ENCODE peak calls at places on chromosome 11, in four cellular contexts. X is neuronal stem cell, V is GM23338, T is Peyer's patch. N is an unnamed sample. For H3K27me3, the result is how much of the 10 kb centered on the place peaks cover.

GRCh38 chr11:121886005-121886739 is 229.8 kb downstream of the BLID start:
- DNase-seq in X (no peak), V (no peak), T (no peak), N (peak)

GRCh38 chr11:64539711-64540420 is 51.2 kb upstream of the SLC22A12 start:
- DNase-seq in X (no peak), V (no peak), T (no peak), N (no peak)

GRCh38 chr11:14386895-14387480 is 28.0 kb upstream of the RRAS2 start:
- DNase-seq in X (peak), V (peak), T (no peak), N (peak)

GRCh38 chr11:35332524-35332923 is 86.8 kb downstream of the SLC1A2 start:
- DNase-seq in X (no peak), V (no peak), T (no peak), N (no peak)

GRCh38 chr11:121415861-121416260 is 36.3 kb upstream of the SORL1 start:
- DNase-seq in X (no peak), V (no peak), T (no peak), N (no peak)

GRCh38 chr11:128859563-128860441 is 7.3 kb downstream of the KCNJ1 start:
- DNase-seq in X (peak), V (peak), T (peak), N (peak)

GRCh38 chr11:119056397-119056999 is 507 bp downstream of the HYOU1 start:
- DNase-seq in X (peak), V (peak), T (peak), N (no peak)

GRCh38 chr11:85961930-85962363 is 106.8 kb downstream of the CCDC83 start:
- DNase-seq in X (no peak), V (no peak), T (no peak), N (no peak)

GRCh38 chr11:130725417-130726233 is 190.7 kb downstream of the SNX19 start:
- DNase-seq in X (no peak), V (no peak), T (no peak), N (no peak)

GRCh38 chr11:91100432-91100831 is 877.6 kb upstream of the CHORDC1 start:
- DNase-seq in X (no peak), V (no peak), T (no peak), N (no peak)

GRCh38 chr11:1854132-1854948 is 1.5 kb downstream of the LSP1 start:
- DNase-seq in X (no peak), V (no peak), T (peak), N (no peak)
- H3K27ac ChIP-seq in X (no peak), V (no peak), T (peak), N (no peak)

DNA sequence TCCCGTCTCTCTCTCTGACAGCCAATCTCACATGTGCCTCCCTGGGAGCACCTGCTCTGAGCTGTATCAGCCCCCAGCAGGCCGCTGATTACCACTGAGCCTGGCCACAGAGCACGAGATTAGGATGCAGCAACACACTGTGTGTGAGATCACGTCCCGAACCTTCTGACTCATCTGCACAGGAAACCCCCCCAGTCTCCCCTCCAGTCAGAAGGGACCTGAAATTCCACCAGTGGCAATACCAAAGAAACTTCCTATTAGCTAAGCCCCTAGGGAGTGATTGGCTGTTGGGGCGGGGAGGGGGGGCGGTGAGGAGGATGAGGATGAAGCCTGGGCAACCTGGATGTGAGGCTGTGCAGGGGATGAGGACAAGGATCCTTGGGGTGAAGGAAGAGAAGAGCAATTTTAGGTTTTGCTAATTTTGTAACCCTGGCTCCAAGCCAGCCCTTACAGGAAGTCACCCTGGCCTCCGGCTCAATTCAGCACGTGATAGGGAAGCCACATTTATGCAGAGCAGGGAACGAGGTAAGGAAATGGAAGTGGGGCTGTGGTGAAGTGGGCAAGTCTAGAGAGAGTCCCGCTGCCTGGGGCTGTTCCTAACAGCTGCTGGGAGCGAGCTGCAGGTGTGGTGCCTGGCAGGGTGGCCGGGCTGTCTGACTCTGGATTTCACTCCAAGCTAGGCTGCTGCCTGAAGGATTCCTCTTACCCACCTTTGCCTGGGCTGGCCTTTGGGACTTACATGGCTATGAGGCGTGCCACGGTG is 1.9 kb downstream of the SLC43A3 start:
- DNase-seq in X (no peak), V (no peak), T (peak), N (peak)
- H3K4me3 ChIP-seq in X (no peak), V (no peak), T (peak), N (no peak)

DNA sequence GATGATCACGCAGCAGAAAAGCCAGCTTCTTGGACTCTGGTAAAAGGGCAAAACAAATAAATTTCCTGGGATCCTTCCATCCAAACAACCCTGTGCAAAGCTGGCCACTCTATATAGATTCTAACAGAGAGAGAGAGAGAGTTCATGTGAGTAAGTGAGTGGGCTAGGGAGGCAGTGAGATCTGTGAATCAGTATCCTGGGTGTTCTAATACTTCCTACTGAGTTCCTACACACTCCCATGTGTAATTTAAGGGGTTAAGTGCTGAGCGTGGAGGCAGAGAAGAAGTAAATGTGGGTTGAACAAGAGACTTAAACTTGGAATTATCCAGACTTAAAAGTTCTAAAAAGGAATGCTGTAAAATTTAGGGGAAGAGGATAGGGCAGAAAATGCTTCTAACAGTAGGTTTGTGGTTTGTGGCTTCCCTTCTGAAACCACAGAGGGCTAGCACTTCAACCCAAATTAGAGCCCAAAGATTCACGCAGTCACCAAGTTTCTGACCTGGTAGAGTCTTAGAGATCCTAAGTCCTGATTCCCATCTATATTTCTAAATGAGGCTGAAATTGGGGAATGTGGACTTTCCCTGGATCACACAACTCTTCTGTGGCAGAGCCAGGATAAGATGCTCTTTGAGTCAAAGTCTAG is 413.9 kb downstream of the TENM4 start:
- DNase-seq in X (no peak), V (no peak), T (no peak), N (no peak)
- H3K27me3 ChIP-seq in X (under half), V (under half), T (under half), N (under half)

GRCh38 chr11:77402218-77402556 is 71.7 kb downstream of the PAK1 start:
- DNase-seq in X (no peak), V (peak), T (no peak), N (no peak)

GRCh38 chr11:77401486-77402217 is 72.2 kb downstream of the PAK1 start:
- DNase-seq in X (no peak), V (no peak), T (no peak), N (no peak)

GRCh38 chr11:77400775-77401469 is 73.0 kb downstream of the PAK1 start:
- DNase-seq in X (no peak), V (no peak), T (no peak), N (no peak)

GRCh38 chr11:77397631-77398030 is 76.3 kb downstream of the PAK1 start:
- DNase-seq in X (no peak), V (no peak), T (no peak), N (no peak)

GRCh38 chr11:77400306-77400705 is 73.6 kb downstream of the PAK1 start:
- DNase-seq in X (no peak), V (no peak), T (no peak), N (no peak)
- H3K27ac ChIP-seq in X (no peak), V (no peak), T (no peak), N (no peak)

GRCh38 chr11:18706330-18707243 is 8.0 kb downstream of the TMEM86A start:
- DNase-seq in X (no peak), V (peak), T (peak), N (peak)
- H3K4me3 ChIP-seq in X (no peak), V (peak), T (peak), N (peak)

DNA sequence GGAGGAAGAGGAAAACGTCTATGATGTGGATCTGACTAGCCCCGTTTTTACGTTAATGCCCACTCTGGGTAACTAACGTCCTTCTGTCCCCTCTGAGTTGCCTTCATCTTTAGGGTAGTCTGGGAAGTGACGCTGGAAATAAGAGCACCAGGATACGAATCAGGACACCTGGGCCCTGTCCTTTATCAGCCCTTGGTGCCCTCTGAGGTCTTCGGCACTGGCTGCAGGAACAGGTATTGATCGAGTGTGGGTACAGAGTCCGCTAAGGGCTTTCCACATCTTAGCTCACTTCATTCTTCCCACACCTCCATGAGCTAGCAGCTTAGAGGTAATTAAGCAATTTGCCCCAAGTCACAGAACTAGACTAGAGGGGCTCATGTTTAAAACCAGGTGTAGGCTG is 223.8 kb downstream of the DBX1 start:
- DNase-seq in X (no peak), V (no peak), T (no peak), N (no peak)
- H3K27me3 ChIP-seq in X (under half), V (under half), T (under half), N (under half)

DNA sequence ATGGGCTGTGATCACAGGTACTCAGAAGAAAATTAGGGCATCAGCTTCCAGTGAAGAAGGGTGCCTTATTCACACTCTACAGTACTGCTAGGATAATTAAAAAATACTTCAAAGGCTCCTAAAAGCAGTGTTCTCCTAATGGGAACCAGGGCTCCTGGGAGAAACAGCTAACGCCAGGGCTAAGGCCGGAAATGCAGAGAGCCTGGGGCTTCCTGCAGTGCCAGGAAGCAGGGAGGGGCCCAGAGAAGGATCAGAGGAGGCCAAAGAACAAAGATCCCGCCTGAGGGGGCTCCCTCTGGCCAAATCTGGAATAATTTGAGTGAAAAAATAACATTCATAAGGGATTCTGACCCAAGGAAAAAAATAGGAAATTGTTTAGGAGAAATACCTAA is 27.5 kb downstream of the TOLLIP start:
- DNase-seq in X (no peak), V (no peak), T (no peak), N (peak)
- H3K27ac ChIP-seq in X (no peak), V (no peak), T (no peak), N (no peak)

GRCh38 chr11:107969219-107969618 is 39.5 kb upstream of the CUL5 start:
- DNase-seq in X (no peak), V (peak), T (no peak), N (no peak)
- H3K4me3 ChIP-seq in X (no peak), V (no peak), T (no peak), N (no peak)

GRCh38 chr11:66725114-66725513 is 3.9 kb downstream of the SPTBN2 start:
- DNase-seq in X (no peak), V (no peak), T (no peak), N (no peak)

GRCh38 chr11:66720899-66721470 is 8.0 kb downstream of the SPTBN2 start:
- DNase-seq in X (no peak), V (no peak), T (no peak), N (no peak)

GRCh38 chr11:66721939-66722338 is 7.1 kb downstream of the SPTBN2 start:
- DNase-seq in X (no peak), V (no peak), T (no peak), N (no peak)

GRCh38 chr11:66723693-66724092 is 5.3 kb downstream of the SPTBN2 start:
- DNase-seq in X (no peak), V (no peak), T (no peak), N (no peak)

DNA sequence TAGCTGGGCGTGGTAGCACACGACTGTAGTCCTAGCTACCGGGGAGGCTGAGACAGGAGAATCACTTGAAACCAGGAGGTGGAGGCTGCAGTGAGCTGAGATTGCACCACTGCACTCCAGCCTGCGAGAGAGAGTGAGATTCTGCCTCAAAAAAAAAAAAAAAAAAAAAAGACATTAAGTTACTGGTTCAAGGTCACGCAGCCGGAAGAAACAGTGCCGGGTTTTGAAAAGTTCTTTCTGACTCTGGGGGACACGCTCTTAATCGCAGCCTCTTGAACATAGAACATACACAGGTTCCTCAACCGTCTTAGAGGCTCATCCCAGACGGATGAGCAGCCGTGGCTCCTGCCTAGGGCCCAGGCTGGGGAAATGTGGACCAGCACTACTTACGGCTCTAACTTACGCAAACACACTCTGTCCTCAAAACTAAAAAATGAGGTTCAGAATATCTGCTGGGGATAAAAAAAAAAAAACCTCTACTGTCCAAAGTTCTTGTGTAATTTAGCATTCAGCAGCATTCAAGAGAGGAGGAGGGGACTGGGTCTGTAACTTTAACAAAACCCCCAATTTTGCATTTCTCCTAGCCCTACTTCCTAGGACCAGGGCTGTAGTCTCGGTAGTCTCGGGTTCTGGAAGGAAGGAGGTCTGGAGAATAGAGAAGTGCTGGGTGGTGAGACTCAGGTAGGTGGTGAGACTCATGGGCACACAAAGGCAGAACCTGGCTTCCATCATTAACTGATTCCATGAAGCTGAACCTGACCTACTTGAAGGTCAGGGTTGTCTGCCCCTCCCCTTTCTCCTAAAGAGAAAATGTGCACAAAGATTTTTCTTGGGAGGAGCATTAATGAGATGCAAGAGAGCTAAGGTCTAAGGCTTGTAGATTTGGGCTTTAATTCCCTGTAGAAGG is 6.0 kb downstream of the SPTBN2 start:
- DNase-seq in X (no peak), V (no peak), T (no peak), N (no peak)
- H3K27me3 ChIP-seq in X (under half), V (under half), T (under half), N (under half)

DNA sequence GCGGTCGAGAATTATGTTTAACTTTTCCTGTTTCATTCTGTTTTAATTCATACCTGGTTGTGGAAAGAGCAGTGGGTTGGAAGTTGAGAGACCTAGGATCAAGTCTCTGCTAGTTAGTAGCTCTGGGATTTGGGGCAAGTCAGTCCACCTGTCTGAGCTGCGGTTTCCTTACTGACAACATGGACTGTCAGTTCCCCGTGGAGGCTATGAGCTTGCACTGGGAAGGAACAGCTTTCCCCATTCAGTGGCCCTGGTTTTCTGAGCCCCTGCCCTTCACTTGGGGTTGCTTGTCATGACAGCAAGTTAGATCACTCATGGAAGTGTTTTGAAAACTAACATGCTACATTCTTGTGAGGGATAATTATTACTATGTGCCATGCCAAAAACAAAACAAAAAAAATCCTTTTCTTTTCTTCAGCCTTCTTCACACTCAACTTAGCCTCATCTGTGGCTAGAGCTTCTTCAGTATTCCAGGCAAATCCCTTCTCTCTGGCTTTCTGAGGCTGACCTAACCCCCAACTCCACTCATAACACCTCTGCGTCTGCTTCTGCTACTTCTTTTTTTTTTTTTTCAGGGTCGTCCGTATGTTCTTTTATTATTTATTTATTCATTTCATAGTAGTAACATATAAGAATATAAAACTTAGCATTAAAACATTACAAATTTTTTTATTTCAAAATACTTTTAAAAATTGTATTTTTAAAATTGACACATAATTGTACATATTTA is 43.0 kb upstream of the ZBED5 start:
- DNase-seq in X (no peak), V (no peak), T (no peak), N (no peak)
- H3K27ac ChIP-seq in X (no peak), V (no peak), T (peak), N (peak)

N was measured in right cardiac atrium.